ENCODE peak calls at places on chromosomes 5 and 9, in seven cellular contexts. One of them, this sample, is unnamed.

GRCh38 chr5:16457853-16458252 is 7.7 kb downstream of the ZNF622 start:
- DNase-seq in GM04503: no peak
- DNase-seq in kidney: no peak
- DNase-seq in AG10803: no peak
- DNase-seq in stimulated activated naive B cell treated with anti-CD40 and anti-IgM and Interleukin-4, amounts not matched to agents 10 μg/mL and 1 μg/mL and 100 μg/mL, for 72 hours: no peak
- DNase-seq in choroid plexus epithelial cell: no peak
- DNase-seq in activated naive CD8-positive, alpha-beta T cell treated with anti-CD3 and anti-CD28 coated beads, Interleukin-2, amount 50 U/mL, for 24 hours: no peak
- DNase-seq in this sample: no peak

GRCh38 chr5:149895416-149896345 is 48.9 kb downstream of the PDE6A start:
- DNase-seq in GM04503: no peak
- DNase-seq in kidney: no peak
- DNase-seq in AG10803: no peak
- DNase-seq in stimulated activated naive B cell treated with anti-CD40 and anti-IgM and Interleukin-4, amounts not matched to agents 10 μg/mL and 1 μg/mL and 100 μg/mL, for 72 hours: no peak
- DNase-seq in choroid plexus epithelial cell: peak; percentile 69
- DNase-seq in activated naive CD8-positive, alpha-beta T cell treated with anti-CD3 and anti-CD28 coated beads, Interleukin-2, amount 50 U/mL, for 24 hours: no peak
- DNase-seq in this sample: no peak

GRCh38 chr9:17799383-17799782 is 220.5 kb downstream of the SH3GL2 start:
- DNase-seq in GM04503: no peak
- DNase-seq in kidney: no peak
- DNase-seq in AG10803: no peak
- DNase-seq in stimulated activated naive B cell treated with anti-CD40 and anti-IgM and Interleukin-4, amounts not matched to agents 10 μg/mL and 1 μg/mL and 100 μg/mL, for 72 hours: no peak
- DNase-seq in choroid plexus epithelial cell: peak; percentile 39
- DNase-seq in activated naive CD8-positive, alpha-beta T cell treated with anti-CD3 and anti-CD28 coated beads, Interleukin-2, amount 50 U/mL, for 24 hours: no peak
- DNase-seq in this sample: no peak

GRCh38 chr5:134345996-134346395 is 21.0 kb downstream of the CDKL3 start:
- DNase-seq in GM04503: no peak
- DNase-seq in kidney: no peak
- DNase-seq in AG10803: no peak
- DNase-seq in stimulated activated naive B cell treated with anti-CD40 and anti-IgM and Interleukin-4, amounts not matched to agents 10 μg/mL and 1 μg/mL and 100 μg/mL, for 72 hours: no peak
- DNase-seq in choroid plexus epithelial cell: no peak
- DNase-seq in activated naive CD8-positive, alpha-beta T cell treated with anti-CD3 and anti-CD28 coated beads, Interleukin-2, amount 50 U/mL, for 24 hours: no peak
- DNase-seq in this sample: no peak

GRCh38 chr9:106035810-106036209 is 341.5 kb downstream of the TMEM38B start:
- DNase-seq in GM04503: no peak
- DNase-seq in kidney: no peak
- DNase-seq in AG10803: no peak
- DNase-seq in stimulated activated naive B cell treated with anti-CD40 and anti-IgM and Interleukin-4, amounts not matched to agents 10 μg/mL and 1 μg/mL and 100 μg/mL, for 72 hours: no peak
- DNase-seq in choroid plexus epithelial cell: no peak
- DNase-seq in activated naive CD8-positive, alpha-beta T cell treated with anti-CD3 and anti-CD28 coated beads, Interleukin-2, amount 50 U/mL, for 24 hours: no peak
- DNase-seq in this sample: no peak

GRCh38 chr5:65742565-65743231 is 20.7 kb downstream of the NLN start:
- DNase-seq in GM04503: peak; percentile 62
- DNase-seq in kidney: no peak
- DNase-seq in AG10803: peak; percentile 83
- DNase-seq in stimulated activated naive B cell treated with anti-CD40 and anti-IgM and Interleukin-4, amounts not matched to agents 10 μg/mL and 1 μg/mL and 100 μg/mL, for 72 hours: no peak
- DNase-seq in choroid plexus epithelial cell: peak; percentile 85
- DNase-seq in activated naive CD8-positive, alpha-beta T cell treated with anti-CD3 and anti-CD28 coated beads, Interleukin-2, amount 50 U/mL, for 24 hours: no peak
- DNase-seq in this sample: no peak

GRCh38 chr5:179275941-179276837 is 69.1 kb downstream of the ADAMTS2 start:
- DNase-seq in GM04503: peak; percentile 97
- DNase-seq in kidney: peak; percentile 95
- DNase-seq in AG10803: peak; percentile 98
- DNase-seq in stimulated activated naive B cell treated with anti-CD40 and anti-IgM and Interleukin-4, amounts not matched to agents 10 μg/mL and 1 μg/mL and 100 μg/mL, for 72 hours: no peak
- DNase-seq in choroid plexus epithelial cell: peak; percentile 98
- DNase-seq in activated naive CD8-positive, alpha-beta T cell treated with anti-CD3 and anti-CD28 coated beads, Interleukin-2, amount 50 U/mL, for 24 hours: no peak
- DNase-seq in this sample: peak; percentile 48

GRCh38 chr5:157961176-157961575 is 102.2 kb upstream of the CLINT1 start:
- DNase-seq in GM04503: no peak
- DNase-seq in kidney: no peak
- DNase-seq in AG10803: no peak
- DNase-seq in stimulated activated naive B cell treated with anti-CD40 and anti-IgM and Interleukin-4, amounts not matched to agents 10 μg/mL and 1 μg/mL and 100 μg/mL, for 72 hours: no peak
- DNase-seq in choroid plexus epithelial cell: no peak
- DNase-seq in activated naive CD8-positive, alpha-beta T cell treated with anti-CD3 and anti-CD28 coated beads, Interleukin-2, amount 50 U/mL, for 24 hours: no peak
- DNase-seq in this sample: no peak

This sample was measured in lung.